ENCODE peak calls at places on chromosomes 1 and 21, in five cellular contexts. A is mucosa of descending colon, B is HFFc6, O is right atrium auricular region, J is psoas muscle. F is an unnamed sample.

GRCh38 chr1:178501705-178502329 is 5.1 kb upstream of the CLEC20A start:
- DNase-seq in A (peak), B (peak), O (peak), J (peak), F (peak)

GRCh38 chr1:214244252-214244651 is 36.7 kb upstream of the SMYD2 start:
- DNase-seq in A (no peak), B (no peak), O (no peak), J (no peak), F (no peak)

GRCh38 chr1:37602750-37603694 is 7.3 kb upstream of the GNL2 start:
- DNase-seq in A (no peak), B (no peak), O (no peak), J (no peak), F (no peak)

GRCh38 chr1:21939650-21940374 is 2.7 kb upstream of the HSPG2 start:
- DNase-seq in A (peak), B (peak), O (peak), J (peak), F (peak)

GRCh38 chr1:162166934-162167615 is 97.6 kb downstream of the NOS1AP start:
- DNase-seq in A (no peak), B (no peak), O (no peak), J (no peak), F (no peak)

GRCh38 chr1:211328866-211329265 is 2.2 kb downstream of the TRAF5 start:
- DNase-seq in A (no peak), B (no peak), O (no peak), J (no peak), F (no peak)

GRCh38 chr1:175250027-175250426 is 57.5 kb upstream of the KIAA0040 start:
- DNase-seq in A (no peak), B (no peak), O (no peak), J (no peak), F (no peak)

GRCh38 chr1:150875197-150876110 is 945 bp downstream of the ARNT start:
- DNase-seq in A (no peak), B (no peak), O (no peak), J (no peak), F (no peak)

GRCh38 chr21:42081931-42082381 is 10.8 kb downstream of the UMODL1 start:
- DNase-seq in A (peak), B (no peak), O (no peak), J (no peak), F (no peak)

GRCh38 chr1:4010811-4011605 is 110.9 kb upstream of the C1orf174 start:
- DNase-seq in A (no peak), B (no peak), O (no peak), J (no peak), F (no peak)

GRCh38 chr1:67662884-67663283 is 22.1 kb upstream of the GADD45A start:
- DNase-seq in A (no peak), B (no peak), O (no peak), J (no peak), F (no peak)
- TF ChIP-seq CTCF in A (no peak), B (no peak), O (no peak), J (no peak), F (no peak)

GRCh38 chr1:72845342-72845741 is 563.0 kb upstream of the NEGR1 start:
- DNase-seq in A (no peak), B (no peak), O (no peak), J (no peak), F (peak)
- TF ChIP-seq CTCF in A (no peak), B (peak), O (no peak), J (no peak), F (peak)

DNA sequence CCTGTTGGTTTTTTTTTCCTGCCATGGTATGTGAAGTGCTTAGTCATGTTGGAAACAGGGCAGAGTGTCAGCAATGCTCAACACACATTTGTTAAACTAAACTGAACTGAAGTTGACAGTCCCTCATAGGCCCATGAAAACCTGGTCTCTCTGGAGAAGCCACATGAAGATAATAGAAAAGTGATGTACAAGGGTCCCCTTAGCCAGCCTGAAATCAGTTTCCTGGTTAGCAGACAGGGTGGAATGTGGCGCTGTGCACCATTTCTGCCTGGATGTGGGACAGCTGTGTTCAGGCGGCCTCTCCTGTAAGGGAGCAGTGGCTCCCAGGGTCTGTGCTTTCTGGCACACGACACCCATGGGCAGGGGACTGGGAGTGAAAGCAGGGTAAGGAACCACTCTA is 9.9 kb upstream of the CHI3L1 start:
- DNase-seq in A (no peak), B (no peak), O (no peak), J (no peak), F (no peak)
- TF ChIP-seq CTCF in A (no peak), B (peak), O (no peak), J (no peak), F (no peak)

GRCh38 chr1:201881617-201882016 is 7.1 kb upstream of the SHISA4 start:
- DNase-seq in A (no peak), B (no peak), O (no peak), J (no peak), F (no peak)

GRCh38 chr1:201883786-201884185 is 4.9 kb upstream of the SHISA4 start:
- DNase-seq in A (no peak), B (no peak), O (no peak), J (peak), F (no peak)

GRCh38 chr1:201883266-201883665 is 5.4 kb upstream of the SHISA4 start:
- DNase-seq in A (no peak), B (no peak), O (no peak), J (no peak), F (no peak)

GRCh38 chr1:201880928-201881571 is 7.6 kb upstream of the SHISA4 start:
- DNase-seq in A (no peak), B (no peak), O (no peak), J (no peak), F (no peak)

DNA sequence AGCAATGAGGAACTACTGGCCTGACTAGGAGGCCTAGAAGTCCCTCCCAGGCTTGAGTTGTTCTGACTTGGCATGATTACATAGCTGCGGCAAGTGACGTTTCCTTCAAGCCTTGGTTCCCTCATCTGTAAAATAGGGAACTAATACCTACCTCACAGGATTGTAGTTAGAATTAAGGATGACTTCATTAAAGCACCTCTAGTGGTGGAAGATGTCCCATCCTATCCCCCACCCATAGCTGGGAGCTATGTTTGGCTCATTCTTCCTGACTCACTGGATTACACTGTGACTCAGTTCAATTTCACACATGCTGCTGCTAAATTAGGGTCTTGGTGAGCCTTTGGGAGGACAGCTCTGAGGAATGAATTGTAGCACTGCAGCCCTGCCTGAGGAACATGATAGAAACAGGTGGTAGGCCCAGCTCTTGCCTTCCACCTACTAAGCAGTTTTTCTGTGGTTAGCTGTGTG is 6.0 kb upstream of the SHISA4 start:
- DNase-seq in A (no peak), B (peak), O (no peak), J (no peak), F (no peak)
- TF ChIP-seq CTCF in A (no peak), B (peak), O (no peak), J (peak), F (peak)

DNA sequence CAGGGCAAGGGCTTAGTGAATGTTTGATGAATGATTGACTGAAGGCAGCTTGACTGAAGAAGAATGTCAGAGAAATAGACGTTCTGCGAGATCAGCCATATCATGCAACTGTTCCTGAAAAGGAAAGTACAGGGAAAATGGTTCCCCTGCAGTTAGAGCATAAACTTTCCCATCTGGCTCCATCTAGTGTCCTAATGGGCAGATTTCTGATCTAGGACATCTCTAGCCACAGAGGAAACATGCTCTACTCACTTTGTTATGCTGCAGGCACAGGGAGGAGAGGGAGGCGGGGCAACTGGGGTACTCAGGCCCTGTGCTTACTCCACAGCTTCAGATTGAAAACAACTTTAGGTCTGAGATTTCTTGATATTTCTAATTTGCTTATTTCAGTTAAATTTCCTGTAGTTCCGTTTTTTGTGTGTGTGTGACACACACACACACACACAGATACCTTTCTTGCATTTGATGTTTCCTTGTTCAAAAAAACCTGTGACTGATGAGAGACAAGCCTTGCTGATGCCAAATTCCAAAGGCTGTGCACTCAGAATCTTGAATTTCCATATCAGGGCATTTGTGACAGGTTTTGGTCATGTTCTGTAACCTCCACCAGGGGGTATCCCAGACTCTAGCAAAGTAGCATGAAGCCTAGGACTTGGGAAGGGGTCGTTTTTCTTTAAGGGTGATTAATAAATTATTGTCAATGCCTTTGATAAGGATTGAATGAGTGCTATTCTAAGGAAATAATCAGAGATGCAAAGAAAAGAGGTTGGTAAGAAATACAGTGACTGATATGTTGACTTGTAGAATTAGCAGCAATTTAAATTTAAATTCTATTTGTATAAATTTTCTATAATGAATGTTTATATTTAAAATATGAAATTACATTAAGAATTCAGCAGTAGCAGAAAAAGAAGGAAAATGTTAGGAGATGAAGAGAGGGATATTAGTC is 139.7 kb upstream of the BEND5 start:
- DNase-seq in A (no peak), B (no peak), O (no peak), J (no peak), F (peak)
- TF ChIP-seq CTCF in A (no peak), B (peak), O (peak), J (peak), F (peak)

GRCh38 chr1:48701445-48701844 is 75.2 kb downstream of the BEND5 start:
- DNase-seq in A (no peak), B (no peak), O (no peak), J (no peak), F (no peak)

GRCh38 chr1:48693674-48694347 is 82.9 kb downstream of the BEND5 start:
- DNase-seq in A (no peak), B (no peak), O (no peak), J (no peak), F (no peak)

GRCh38 chr1:48693180-48693579 is 83.5 kb downstream of the BEND5 start:
- DNase-seq in A (no peak), B (no peak), O (no peak), J (no peak), F (no peak)

GRCh38 chr1:48692235-48692634 is 84.5 kb downstream of the BEND5 start:
- DNase-seq in A (no peak), B (no peak), O (no peak), J (no peak), F (no peak)

DNA sequence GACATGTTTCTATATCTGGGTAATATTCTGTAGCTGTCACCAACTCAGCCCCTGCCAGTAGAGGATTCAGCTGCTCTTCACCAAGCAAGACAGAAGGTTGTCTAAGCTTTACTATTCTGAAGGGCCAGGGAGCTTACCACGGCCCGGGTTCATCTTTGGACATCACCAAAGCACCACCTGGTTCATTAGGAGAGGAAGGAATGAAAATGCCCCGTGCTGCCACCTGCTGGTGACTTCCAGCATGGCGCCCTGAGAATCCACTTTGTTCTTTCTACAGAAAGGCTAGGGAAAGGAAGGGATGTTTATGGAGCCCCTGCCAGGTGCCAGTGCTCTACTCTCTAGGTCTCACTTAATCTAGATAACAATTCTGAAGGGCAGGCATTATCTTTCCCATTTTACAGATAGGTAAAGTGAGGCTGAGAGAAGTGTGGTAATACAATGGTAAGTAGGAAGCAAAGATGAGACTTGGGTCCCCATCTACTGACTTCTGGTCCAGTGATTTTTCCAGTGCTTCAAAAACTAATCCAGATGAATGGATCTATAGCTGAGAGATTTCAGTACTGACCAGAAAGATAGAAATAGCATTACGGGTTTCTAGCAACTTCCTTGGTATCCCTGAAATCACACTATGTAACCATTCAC is 79.5 kb downstream of the BEND5 start:
- DNase-seq in A (no peak), B (no peak), O (peak), J (peak), F (no peak)
- TF ChIP-seq CTCF in A (peak), B (peak), O (peak), J (peak), F (peak)